ENCODE peak calls at places on chromosome 22, in four cellular contexts. L is K562, G is Panc1, F is HepG2. A is an unnamed sample.

GRCh38 chr22:23517804-23518380 is 62.2 kb downstream of the IGLL1 start:
- DNase-seq in L (no peak), G (no peak), F (no peak), A (no peak)

GRCh38 chr22:35435201-35435712 is 35.3 kb downstream of the MCM5 start:
- DNase-seq in L (no peak), G (no peak), F (no peak), A (no peak)

GRCh38 chr22:22348127-22348814 is 103.7 kb downstream of the VPREB1 start:
- DNase-seq in L (no peak), G (no peak), F (peak; percentile 45), A (peak; percentile 26)

GRCh38 chr22:22810018-22810427 is 77.6 kb upstream of the IGLL5 start:
- DNase-seq in L (peak; percentile 97), G (no peak), F (peak; percentile 50), A (peak; percentile 36)

GRCh38 chr22:24819941-24820461 is 14.0 kb downstream of the SGSM1 start:
- DNase-seq in L (no peak), G (no peak), F (no peak), A (no peak)

GRCh38 chr22:47836957-47837356 is 1074.5 kb downstream of the TBC1D22A start:
- DNase-seq in L (no peak), G (no peak), F (no peak), A (no peak)

GRCh38 chr22:31952459-31952858 is 8.1 kb downstream of the YWHAH start:
- DNase-seq in L (no peak), G (peak; percentile 52), F (no peak), A (no peak)

GRCh38 chr22:48811885-48812284 is 1015.8 kb downstream of the BRD1 start:
- DNase-seq in L (no peak), G (no peak), F (no peak), A (no peak)

GRCh38 chr22:38982008-38982927 is at the start of gene APOBEC3B:
- DNase-seq in L (peak; percentile 89), G (peak; percentile 47), F (peak; percentile 86), A (peak; percentile 81)

GRCh38 chr22:20208713-20209310 is 58.0 kb upstream of the CCDC188 start:
- DNase-seq in L (no peak), G (no peak), F (no peak), A (no peak)

GRCh38 chr22:39690901-39691620 is 120.5 kb downstream of the CACNA1I start:
- DNase-seq in L (peak; percentile 28), G (no peak), F (no peak), A (no peak)

GRCh38 chr22:19105867-19106802 is 16.1 kb downstream of the DGCR2 start:
- DNase-seq in L (peak; percentile 73), G (no peak), F (no peak), A (no peak)

GRCh38 chr22:39415506-39415905 is 15.9 kb downstream of the TAB1 start:
- DNase-seq in L (no peak), G (no peak), F (no peak), A (no peak)

GRCh38 chr22:23106906-23107367 is 34.9 kb downstream of the RSPH14 start:
- DNase-seq in L (peak; percentile 66), G (no peak), F (peak; percentile 39), A (no peak)

GRCh38 chr22:47049078-47049609 is 286.7 kb downstream of the TBC1D22A start:
- DNase-seq in L (no peak), G (no peak), F (no peak), A (no peak)

GRCh38 chr22:22316589-22316988 is 72.0 kb downstream of the VPREB1 start:
- DNase-seq in L (no peak), G (no peak), F (no peak), A (no peak)

GRCh38 chr22:17095538-17095937 is 10.7 kb downstream of the IL17RA start:
- DNase-seq in L (no peak), G (no peak), F (no peak), A (no peak)

GRCh38 chr22:23062616-23063538 is 7.4 kb upstream of the GNAZ start:
- DNase-seq in L (no peak), G (no peak), F (no peak), A (no peak)

GRCh38 chr22:29765905-29766631 is 739 bp downstream of the ZMAT5 start:
- DNase-seq in L (peak; percentile 51), G (no peak), F (peak; percentile 81), A (no peak)

GRCh38 chr22:16933274-16933923 is 74.6 kb downstream of the GAB4 start:
- DNase-seq in L (no peak), G (no peak), F (no peak), A (no peak)

GRCh38 chr22:22999473-22999872 is 70.8 kb upstream of the GNAZ start:
- DNase-seq in L (no peak), G (no peak), F (no peak), A (no peak)

GRCh38 chr22:19995611-19996339 is 20.8 kb downstream of the ARVCF start:
- DNase-seq in L (no peak), G (no peak), F (no peak), A (no peak)

GRCh38 chr22:25008666-25009065 is 56.1 kb downstream of the KIAA1671 start:
- DNase-seq in L (no peak), G (no peak), F (no peak), A (no peak)

GRCh38 chr22:39940757-39941305 is 19.4 kb upstream of the TMA7B start:
- DNase-seq in L (no peak), G (no peak), F (no peak), A (no peak)

GRCh38 chr22:34975721-34976120 is 90.2 kb upstream of the ISX start:
- DNase-seq in L (no peak), G (no peak), F (no peak), A (no peak)

GRCh38 chr22:33883961-33884808 is 36.1 kb downstream of the LARGE1 start:
- DNase-seq in L (no peak), G (no peak), F (peak; percentile 15), A (no peak)

GRCh38 chr22:17783317-17783716 is 9.0 kb upstream of the BID start:
- DNase-seq in L (no peak), G (no peak), F (no peak), A (no peak)

GRCh38 chr22:22787805-22788459 is 99.7 kb upstream of the IGLL5 start:
- DNase-seq in L (peak; percentile 97), G (peak; percentile 25), F (peak; percentile 30), A (peak; percentile 44)

GRCh38 chr22:19868773-19869471 is 14.2 kb upstream of the GNB1L start:
- DNase-seq in L (no peak), G (no peak), F (no peak), A (no peak)

GRCh38 chr22:47014636-47014930 is 252.1 kb downstream of the TBC1D22A start:
- DNase-seq in L (no peak), G (no peak), F (no peak), A (no peak)

GRCh38 chr22:48187272-48187855 is 1424.9 kb downstream of the TBC1D22A start:
- DNase-seq in L (no peak), G (no peak), F (no peak), A (no peak)

GRCh38 chr22:46731246-46732040 is 6.6 kb downstream of the CERK start:
- DNase-seq in L (no peak), G (no peak), F (peak; percentile 78), A (no peak)

GRCh38 chr22:20316217-20316843 is 3.5 kb downstream of the DGCR6L start:
- DNase-seq in L (no peak), G (no peak), F (no peak), A (no peak)

GRCh38 chr22:33835196-33835788 is 85.0 kb downstream of the LARGE1 start:
- DNase-seq in L (no peak), G (no peak), F (no peak), A (no peak)

GRCh38 chr22:39456262-39457046 is at the start of gene MGAT3:
- DNase-seq in L (no peak), G (no peak), F (no peak), A (no peak)

GRCh38 chr22:19066531-19067271 is 55.5 kb downstream of the DGCR2 start:
- DNase-seq in L (no peak), G (no peak), F (no peak), A (no peak)

DNA sequence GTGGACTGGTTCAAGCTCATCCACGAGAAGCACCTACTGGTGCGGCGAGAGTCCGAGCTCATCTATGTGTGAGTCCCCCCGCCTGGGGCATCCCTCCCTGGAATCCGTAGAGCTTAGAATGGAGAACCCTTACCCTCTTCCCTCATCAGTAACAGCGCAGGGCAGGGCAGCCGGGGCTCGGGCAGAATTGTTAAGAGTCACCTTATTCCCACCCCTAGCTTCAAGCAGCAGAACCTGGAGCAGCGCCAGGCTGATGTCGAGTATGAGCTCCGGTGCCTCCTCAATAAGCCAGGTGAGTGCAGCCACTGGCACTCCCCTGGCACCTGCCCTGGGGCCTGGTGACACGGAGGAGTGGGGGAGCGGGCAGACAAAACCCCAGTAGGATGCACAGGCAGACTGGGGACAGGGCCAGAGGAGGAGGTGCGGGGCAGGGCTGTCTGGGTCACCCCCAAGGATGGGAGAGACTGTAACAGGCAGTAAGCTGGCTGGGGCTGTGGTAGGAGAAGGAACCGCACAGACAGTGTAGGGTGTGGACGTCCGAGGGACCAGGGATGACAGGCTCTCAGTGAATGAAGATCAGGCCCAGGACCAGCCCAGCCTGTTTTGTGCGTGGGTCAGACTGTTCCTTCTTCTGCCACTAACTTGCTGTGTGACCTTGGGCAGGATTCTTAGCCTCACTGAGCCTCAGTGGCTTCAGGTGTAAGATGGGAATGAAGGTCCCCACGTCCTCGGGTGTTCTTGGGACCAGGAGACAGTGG is 20.4 kb downstream of the C22orf23 start:
- DNase-seq in L (no peak), G (no peak), F (no peak), A (no peak)
- TF ChIP-seq TCF7L2 in L (no peak), G (no peak), F (no peak), A (no peak)

DNA sequence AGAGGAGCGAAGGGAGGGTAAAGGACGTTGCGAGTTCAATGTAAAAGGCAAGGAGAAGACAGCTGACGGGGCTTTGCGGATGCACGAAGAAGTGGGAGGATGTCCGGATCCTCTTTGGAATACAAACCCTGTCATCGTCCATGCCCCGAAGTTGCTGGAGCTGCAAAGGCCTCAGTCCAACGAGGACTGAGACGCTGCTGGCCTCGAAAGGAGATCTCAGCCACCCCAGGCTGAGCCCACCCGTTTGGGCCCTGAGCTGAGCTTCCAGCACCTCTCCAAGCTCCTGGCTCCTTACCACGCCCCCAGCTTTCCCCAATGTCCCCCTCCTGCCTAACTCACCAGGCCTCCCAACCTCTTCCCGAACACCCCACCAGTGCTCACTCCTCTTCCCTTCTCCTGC is 46.1 kb upstream of the PHF21B start:
- DNase-seq in L (no peak), G (no peak), F (no peak), A (no peak)
- TF ChIP-seq TCF7L2 in L (no peak), G (no peak), F (no peak), A (no peak)

GRCh38 chr22:30863161-30863833 is 105.3 kb downstream of the MORC2 start:
- DNase-seq in L (peak; percentile 43), G (no peak), F (peak; percentile 93), A (no peak)
- TF ChIP-seq TCF7L2 in L (no peak), G (no peak), F (no peak), A (no peak)

DNA sequence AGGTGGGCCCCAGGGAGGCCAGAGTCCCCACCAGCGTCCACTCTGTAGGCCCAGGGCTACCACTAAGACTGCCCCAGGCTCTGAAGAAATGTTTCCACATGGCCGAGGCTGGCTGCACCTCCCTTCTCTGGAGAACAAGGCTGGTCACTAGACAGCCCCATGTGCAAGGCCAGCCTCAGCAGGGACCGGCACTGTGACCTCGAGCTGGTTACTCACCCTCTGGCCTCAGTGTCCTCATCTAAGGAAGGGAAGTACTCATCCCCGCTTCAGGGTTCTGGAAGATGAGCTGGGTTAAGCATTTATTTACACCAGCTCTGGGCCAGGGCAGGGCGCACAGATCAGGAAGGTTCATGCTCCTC is 9.7 kb downstream of the PMM1 start:
- DNase-seq in L (no peak), G (no peak), F (no peak), A (no peak)
- TF ChIP-seq TCF7L2 in L (no peak), G (no peak), F (no peak), A (no peak)

A was measured in HCT116.